ENCODE peak calls at places on chromosomes 4 and X, in nine cellular contexts. T is heart right ventricle, S is GM23338, E is psoas muscle, Z is foreskin fibroblast, B is cardiac fibroblast, X is fibroblast of pulmonary artery, U is mammary epithelial cell, G is neural progenitor cell. L is an unnamed sample.

GRCh38 chr4:110032603-110033002 is 119.9 kb downstream of the EGF start:
- DNase-seq in T (no peak), S (no peak), E (no peak), Z (no peak), B (no peak), X (no peak), U (no peak), G (no peak), L (no peak)

GRCh38 chr4:53962516-53963225 is 101.7 kb downstream of the CHIC2 start:
- DNase-seq in T (no peak), S (no peak), E (no peak), Z (peak), B (peak), X (peak), U (peak), G (peak), L (peak)

GRCh38 chr4:26175016-26175786 is 145.6 kb upstream of the RBPJ start:
- DNase-seq in T (no peak), S (no peak), E (no peak), Z (no peak), B (no peak), X (no peak), U (no peak), G (no peak), L (no peak)

GRCh38 chr4:74623041-74623440 is 171.3 kb downstream of the BTC start:
- DNase-seq in T (no peak), S (peak), E (no peak), Z (peak), B (peak), X (peak), U (peak), G (peak), L (peak)

GRCh38 chr4:79476196-79476595 is 68.2 kb upstream of the GK2 start:
- DNase-seq in T (no peak), S (no peak), E (peak), Z (peak), B (no peak), X (no peak), U (no peak), G (no peak), L (no peak)

GRCh38 chrX:113741744-113742143 is 842.1 kb upstream of the HTR2C start:
- DNase-seq in T (no peak), S (peak), E (no peak), Z (no peak), B (peak), X (peak), U (peak), G (peak), L (peak)

GRCh38 chrX:137194164-137194563 is 160.4 kb upstream of the GPR101 start:
- DNase-seq in T (no peak), S (peak), E (no peak), Z (no peak), B (peak), X (peak), U (peak), G (peak), L (peak)

GRCh38 chr4:152680988-152681731 is 1.4 kb upstream of the TMEM154 start:
- DNase-seq in T (no peak), S (no peak), E (no peak), Z (peak), B (peak), X (peak), U (peak), G (no peak), L (peak)

GRCh38 chrX:38166478-38167083 is 54.1 kb downstream of the SRPX start:
- DNase-seq in T (no peak), S (peak), E (no peak), Z (peak), B (peak), X (peak), U (no peak), G (peak), L (peak)

GRCh38 chrX:15744181-15744867 is 6.3 kb downstream of the CA5B start:
- DNase-seq in T (peak), S (no peak), E (no peak), Z (peak), B (peak), X (peak), U (no peak), G (no peak), L (no peak)

GRCh38 chr4:159267940-159268327 is 165.1 kb downstream of the RAPGEF2 start:
- DNase-seq in T (no peak), S (no peak), E (no peak), Z (no peak), B (peak), X (peak), U (no peak), G (no peak), L (no peak)

GRCh38 chrX:102546818-102547493 is 30.4 kb upstream of the TMSB15A start:
- DNase-seq in T (no peak), S (no peak), E (no peak), Z (peak), B (no peak), X (no peak), U (no peak), G (peak), L (no peak)

GRCh38 chr4:169410839-169411770 is 140.3 kb upstream of the SH3RF1 start:
- DNase-seq in T (no peak), S (peak), E (no peak), Z (peak), B (peak), X (peak), U (peak), G (peak), L (peak)

GRCh38 chr4:189404271-189404670 is 536.4 kb upstream of the FRG1 start:
- DNase-seq in T (no peak), S (no peak), E (no peak), Z (no peak), B (no peak), X (no peak), U (no peak), G (no peak), L (no peak)

GRCh38 chr4:132763465-132763864 is 385.6 kb upstream of the PCDH10 start:
- DNase-seq in T (no peak), S (no peak), E (no peak), Z (no peak), B (no peak), X (no peak), U (no peak), G (no peak), L (no peak)

GRCh38 chr4:31682796-31683195 is 962.6 kb downstream of the PCDH7 start:
- DNase-seq in T (no peak), S (no peak), E (no peak), Z (no peak), B (peak), X (peak), U (no peak), G (no peak), L (peak)

GRCh38 chr4:24988776-24989175 is 42.0 kb downstream of the LGI2 start:
- DNase-seq in T (no peak), S (peak), E (no peak), Z (peak), B (peak), X (peak), U (peak), G (peak), L (peak)

GRCh38 chrX:132716006-132716405 is 227.2 kb upstream of the MBNL3 start:
- DNase-seq in T (no peak), S (peak), E (no peak), Z (peak), B (no peak), X (no peak), U (no peak), G (peak), L (no peak)

GRCh38 chr4:751676-752075 is 46.0 kb downstream of the PCGF3 start:
- DNase-seq in T (no peak), S (no peak), E (peak), Z (no peak), B (no peak), X (no peak), U (no peak), G (no peak), L (no peak)

GRCh38 chrX:17488036-17488435 is 113.0 kb downstream of the NHS start:
- DNase-seq in T (no peak), S (no peak), E (no peak), Z (peak), B (peak), X (peak), U (no peak), G (no peak), L (peak)

GRCh38 chr4:92246384-92246783 is 57.4 kb upstream of the GRID2 start:
- DNase-seq in T (no peak), S (no peak), E (no peak), Z (no peak), B (no peak), X (no peak), U (no peak), G (no peak), L (no peak)

GRCh38 chr4:169756971-169757574 is 671 bp downstream of the HPF1 start:
- DNase-seq in T (no peak), S (peak), E (no peak), Z (peak), B (no peak), X (no peak), U (peak), G (no peak), L (no peak)

GRCh38 chr4:118749347-118749988 is 64.3 kb downstream of the METTL14 start:
- DNase-seq in T (no peak), S (no peak), E (no peak), Z (no peak), B (no peak), X (no peak), U (no peak), G (no peak), L (no peak)

GRCh38 chr4:84966382-84967291 is at the start of gene WDFY3:
- DNase-seq in T (peak), S (peak), E (peak), Z (peak), B (peak), X (peak), U (peak), G (peak), L (peak)

GRCh38 chrX:15646031-15646430 is 18.6 kb downstream of the CLTRN start:
- DNase-seq in T (no peak), S (no peak), E (no peak), Z (no peak), B (no peak), X (no peak), U (no peak), G (no peak), L (no peak)

GRCh38 chr4:116055857-116056827 is 942.7 kb upstream of the NDST4 start:
- DNase-seq in T (no peak), S (peak), E (no peak), Z (peak), B (peak), X (peak), U (peak), G (peak), L (peak)

GRCh38 chr4:156638332-156638731 is 333.3 kb downstream of the PDGFC start:
- DNase-seq in T (no peak), S (peak), E (no peak), Z (peak), B (peak), X (peak), U (no peak), G (no peak), L (no peak)

GRCh38 chr4:82247629-82248028 is 126.2 kb downstream of the HNRNPD start:
- DNase-seq in T (no peak), S (peak), E (no peak), Z (no peak), B (no peak), X (no peak), U (no peak), G (no peak), L (no peak)

GRCh38 chr4:100736651-100737450 is 219.0 kb upstream of the EMCN start:
- DNase-seq in T (no peak), S (no peak), E (no peak), Z (peak), B (peak), X (peak), U (peak), G (no peak), L (peak)

GRCh38 chr4:158856852-158857251 is 88.0 kb downstream of the FNIP2 start:
- DNase-seq in T (no peak), S (peak), E (no peak), Z (peak), B (peak), X (peak), U (peak), G (peak), L (peak)

GRCh38 chr4:86536166-86536565 is 57.9 kb upstream of the PTPN13 start:
- DNase-seq in T (no peak), S (no peak), E (no peak), Z (peak), B (no peak), X (no peak), U (no peak), G (no peak), L (no peak)

GRCh38 chr4:3280466-3280865 is 12.4 kb upstream of the RGS12 start:
- DNase-seq in T (no peak), S (no peak), E (no peak), Z (no peak), B (no peak), X (no peak), U (no peak), G (no peak), L (no peak)

GRCh38 chr4:13544556-13545393 is 467 bp upstream of the NKX3-2 start:
- DNase-seq in T (peak), S (peak), E (no peak), Z (peak), B (peak), X (peak), U (peak), G (peak), L (peak)

DNA sequence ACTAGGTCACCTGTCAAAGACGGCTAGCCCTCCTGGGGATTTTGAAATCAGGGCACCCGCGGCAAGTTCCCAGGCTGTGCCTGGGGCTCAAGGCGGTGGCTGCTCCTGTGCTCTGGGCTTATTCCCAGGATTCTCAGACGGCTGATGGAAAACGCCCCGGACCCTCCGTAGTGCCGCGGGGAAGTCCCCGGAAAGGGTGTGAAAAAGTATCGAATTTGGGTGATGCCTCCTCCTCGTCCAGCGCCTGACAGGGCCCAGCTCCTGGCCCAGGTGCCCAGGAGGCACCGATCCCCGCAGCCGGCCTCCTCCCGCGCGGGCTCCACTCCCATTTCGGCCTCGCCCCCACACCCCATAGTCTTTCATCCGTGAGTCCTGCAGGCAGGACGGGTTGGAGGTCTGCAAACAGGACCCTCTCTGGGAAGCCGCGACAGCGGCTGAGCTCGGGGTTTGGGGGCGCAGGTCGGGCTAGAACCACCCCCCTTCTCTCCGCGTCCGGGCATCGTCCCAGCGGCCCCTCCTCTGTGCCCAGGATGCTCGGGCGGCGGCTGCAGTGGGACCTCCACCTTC is 1.1 kb upstream of the NSG1 start:
- DNase-seq in T (no peak), S (no peak), E (peak), Z (no peak), B (no peak), X (no peak), U (no peak), G (no peak), L (no peak)
- H3K4me3 ChIP-seq in T (peak), S (peak), E (no peak), Z (no peak), B (peak), X (peak), U (peak), G (peak), L (peak)

GRCh38 chr4:103201724-103202123 is 3.6 kb upstream of the CENPE start:
- DNase-seq in T (no peak), S (peak), E (no peak), Z (no peak), B (no peak), X (no peak), U (no peak), G (peak), L (no peak)

GRCh38 chr4:103198111-103198765 is at the start of gene CENPE:
- DNase-seq in T (peak), S (peak), E (peak), Z (peak), B (peak), X (peak), U (peak), G (peak), L (peak)

GRCh38 chr4:103201254-103201653 is 3.1 kb upstream of the CENPE start:
- DNase-seq in T (no peak), S (no peak), E (no peak), Z (no peak), B (no peak), X (no peak), U (no peak), G (no peak), L (no peak)

GRCh38 chr4:103197765-103198110 is 405 bp downstream of the CENPE start:
- DNase-seq in T (no peak), S (no peak), E (no peak), Z (no peak), B (no peak), X (no peak), U (no peak), G (no peak), L (peak)

GRCh38 chr4:103199009-103199408 is 866 bp upstream of the CENPE start:
- DNase-seq in T (no peak), S (no peak), E (no peak), Z (no peak), B (no peak), X (no peak), U (no peak), G (no peak), L (no peak)
- H3K4me3 ChIP-seq in T (peak), S (peak), E (peak), Z (peak), B (peak), X (peak), U (no peak), G (no peak), L (peak)

GRCh38 chr4:41620594-41621256 is 82.8 kb downstream of the LIMCH1 start:
- DNase-seq in T (peak), S (peak), E (no peak), Z (no peak), B (no peak), X (no peak), U (no peak), G (no peak), L (no peak)
- H3K4me3 ChIP-seq in T (no peak), S (peak), E (no peak), Z (no peak), B (no peak), X (no peak), U (no peak), G (no peak), L (no peak)

GRCh38 chrX:96837808-96838207 is 45.9 kb upstream of the RPA4 start:
- DNase-seq in T (no peak), S (no peak), E (no peak), Z (peak), B (peak), X (peak), U (peak), G (no peak), L (peak)
- H3K4me3 ChIP-seq in T (no peak), S (no peak), E (no peak), Z (no peak), B (no peak), X (no peak), U (no peak), G (no peak), L (no peak)

DNA sequence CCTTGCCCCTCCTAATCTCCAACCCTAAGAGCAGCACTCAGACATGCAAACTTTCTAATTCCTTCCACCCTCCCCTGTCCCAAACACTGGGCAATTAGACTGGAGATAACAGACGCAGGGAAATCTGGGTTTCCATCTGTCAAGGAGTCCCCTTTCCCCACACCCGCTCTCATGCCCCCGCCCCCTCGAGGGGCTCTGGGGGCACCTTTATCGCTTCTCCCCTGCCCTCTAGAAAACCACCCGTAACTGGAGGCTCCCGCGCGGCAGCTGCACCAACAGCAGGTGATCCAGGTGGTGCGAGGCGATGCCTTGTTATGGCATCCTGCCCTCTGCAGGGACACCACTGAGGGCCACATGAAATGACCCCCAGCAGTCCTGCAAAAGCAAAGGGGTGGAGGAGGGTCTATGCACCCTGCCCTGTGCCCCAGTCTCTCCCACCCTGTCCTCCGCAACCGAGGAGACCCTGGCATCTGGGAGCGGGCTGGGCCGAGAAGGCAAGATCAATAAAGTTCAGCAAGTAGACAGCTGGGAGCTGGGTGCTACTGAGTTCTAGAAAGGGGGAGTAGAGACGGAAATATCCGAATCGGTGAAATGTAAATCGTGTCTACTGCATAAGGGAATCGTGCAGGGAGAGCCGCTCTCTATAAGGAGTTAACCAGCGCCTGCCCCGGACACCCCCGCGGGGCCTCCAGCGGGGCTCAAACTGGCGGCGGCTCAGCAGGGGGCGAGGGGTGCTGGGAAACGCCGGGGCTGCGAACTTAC is 1.6 kb downstream of the KCTD8 start:
- DNase-seq in T (no peak), S (peak), E (peak), Z (peak), B (peak), X (no peak), U (no peak), G (peak), L (no peak)
- H3K4me3 ChIP-seq in T (peak), S (peak), E (peak), Z (no peak), B (peak), X (peak), U (peak), G (peak), L (no peak)

GRCh38 chrX:71052721-71053120 is 15.4 kb downstream of the SNX12 start:
- DNase-seq in T (no peak), S (peak), E (no peak), Z (no peak), B (no peak), X (no peak), U (no peak), G (no peak), L (no peak)
- H3K4me3 ChIP-seq in T (peak), S (peak), E (no peak), Z (no peak), B (no peak), X (no peak), U (no peak), G (peak), L (no peak)

DNA sequence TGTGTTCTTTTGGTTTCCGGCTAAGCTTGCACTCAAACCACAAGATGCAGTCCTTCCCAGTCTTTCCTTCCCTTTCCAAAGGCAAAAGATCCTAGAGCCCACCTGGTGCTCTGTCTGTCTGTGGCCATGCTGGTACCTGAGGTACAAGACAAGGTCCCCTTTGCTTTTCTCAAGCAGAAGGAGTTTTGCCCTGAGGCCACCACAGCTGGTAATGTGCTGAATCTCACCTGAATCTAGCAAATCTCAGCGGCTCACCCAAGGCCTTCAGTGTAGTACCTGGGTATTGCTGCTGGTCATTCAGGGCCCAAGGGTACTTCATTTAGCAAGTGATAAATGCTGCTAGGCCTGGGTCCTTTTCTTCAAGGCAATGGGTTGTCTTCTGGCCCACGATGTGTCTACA is 20.5 kb upstream of the KLF8 start:
- DNase-seq in T (no peak), S (no peak), E (no peak), Z (no peak), B (no peak), X (no peak), U (no peak), G (no peak), L (no peak)
- H3K4me3 ChIP-seq in T (no peak), S (no peak), E (no peak), Z (no peak), B (no peak), X (no peak), U (no peak), G (no peak), L (no peak)

GRCh38 chrX:639151-639550 is 8.6 kb downstream of the SHOX start:
- DNase-seq in T (no peak), S (no peak), E (no peak), Z (no peak), B (no peak), X (no peak), U (no peak), G (peak), L (no peak)
- H3K4me3 ChIP-seq in T (no peak), S (peak), E (no peak), Z (no peak), B (no peak), X (no peak), U (no peak), G (no peak), L (no peak)